ENCODE peak calls at places on chromosomes 1 and 21, in seven cellular contexts. One of them, this sample, is unnamed.
A peak's percentile ranks its signal among the peaks of the same experiment; 100 is the strongest.

GRCh38 chr1:199399996-199400714 is 627.4 kb upstream of the NR5A2 start:
- DNase-seq in CD8-positive, alpha-beta T cell: no peak
- DNase-seq in mucosa of descending colon: no peak
- DNase-seq in CD4-positive, CD25-positive, alpha-beta regulatory T cell: no peak
- DNase-seq in tibial nerve: no peak
- DNase-seq in bronchial epithelial cell: no peak
- DNase-seq in OCI-LY7: peak; percentile 1
- DNase-seq in this sample: no peak

GRCh38 chr1:221468556-221468955 is 273.3 kb downstream of the DUSP10 start:
- DNase-seq in CD8-positive, alpha-beta T cell: no peak
- DNase-seq in mucosa of descending colon: no peak
- DNase-seq in CD4-positive, CD25-positive, alpha-beta regulatory T cell: no peak
- DNase-seq in tibial nerve: no peak
- DNase-seq in bronchial epithelial cell: no peak
- DNase-seq in OCI-LY7: no peak
- DNase-seq in this sample: no peak

GRCh38 chr1:13812456-13813397 is 112.7 kb downstream of the PRDM2 start:
- DNase-seq in CD8-positive, alpha-beta T cell: no peak
- DNase-seq in mucosa of descending colon: no peak
- DNase-seq in CD4-positive, CD25-positive, alpha-beta regulatory T cell: no peak
- DNase-seq in tibial nerve: no peak
- DNase-seq in bronchial epithelial cell: peak; percentile 56
- DNase-seq in OCI-LY7: no peak
- DNase-seq in this sample: no peak

GRCh38 chr1:243979396-243979795 is 71.7 kb upstream of the ZBTB18 start:
- DNase-seq in CD8-positive, alpha-beta T cell: no peak
- DNase-seq in mucosa of descending colon: no peak
- DNase-seq in CD4-positive, CD25-positive, alpha-beta regulatory T cell: no peak
- DNase-seq in tibial nerve: no peak
- DNase-seq in bronchial epithelial cell: no peak
- DNase-seq in OCI-LY7: peak; percentile 1
- DNase-seq in this sample: no peak

GRCh38 chr1:30758785-30759380 is 1.3 kb upstream of the LAPTM5 start:
- DNase-seq in CD8-positive, alpha-beta T cell: no peak
- DNase-seq in mucosa of descending colon: no peak
- DNase-seq in CD4-positive, CD25-positive, alpha-beta regulatory T cell: no peak
- DNase-seq in tibial nerve: no peak
- DNase-seq in bronchial epithelial cell: peak; percentile 31
- DNase-seq in OCI-LY7: peak; percentile 63
- DNase-seq in this sample: no peak

GRCh38 chr21:42234026-42234425 is 15.1 kb downstream of the ABCG1 start:
- DNase-seq in CD8-positive, alpha-beta T cell: no peak
- DNase-seq in mucosa of descending colon: no peak
- DNase-seq in CD4-positive, CD25-positive, alpha-beta regulatory T cell: no peak
- DNase-seq in tibial nerve: no peak
- DNase-seq in bronchial epithelial cell: no peak
- DNase-seq in OCI-LY7: no peak
- DNase-seq in this sample: no peak

GRCh38 chr1:6498576-6499111 is 7.2 kb upstream of the PLEKHG5 start:
- DNase-seq in CD8-positive, alpha-beta T cell: peak; percentile 9
- DNase-seq in mucosa of descending colon: no peak
- DNase-seq in CD4-positive, CD25-positive, alpha-beta regulatory T cell: no peak
- DNase-seq in tibial nerve: no peak
- DNase-seq in bronchial epithelial cell: no peak
- DNase-seq in OCI-LY7: no peak
- DNase-seq in this sample: no peak

GRCh38 chr1:19456915-19457554 is 28.3 kb downstream of the CAPZB start:
- DNase-seq in CD8-positive, alpha-beta T cell: no peak
- DNase-seq in mucosa of descending colon: no peak
- DNase-seq in CD4-positive, CD25-positive, alpha-beta regulatory T cell: no peak
- DNase-seq in tibial nerve: no peak
- DNase-seq in bronchial epithelial cell: no peak
- DNase-seq in OCI-LY7: no peak
- DNase-seq in this sample: no peak

GRCh38 chr21:16587141-16587570 is 857.4 kb downstream of the USP25 start:
- DNase-seq in CD8-positive, alpha-beta T cell: peak; percentile 19
- DNase-seq in mucosa of descending colon: peak; percentile 75
- DNase-seq in CD4-positive, CD25-positive, alpha-beta regulatory T cell: no peak
- DNase-seq in tibial nerve: peak; percentile 30
- DNase-seq in bronchial epithelial cell: peak; percentile 85
- DNase-seq in OCI-LY7: no peak
- DNase-seq in this sample: peak; percentile 77

GRCh38 chr1:28439320-28439719 is 66.5 kb upstream of the RCC1 start:
- DNase-seq in CD8-positive, alpha-beta T cell: no peak
- DNase-seq in mucosa of descending colon: no peak
- DNase-seq in CD4-positive, CD25-positive, alpha-beta regulatory T cell: no peak
- DNase-seq in tibial nerve: no peak
- DNase-seq in bronchial epithelial cell: peak; percentile 56
- DNase-seq in OCI-LY7: no peak
- DNase-seq in this sample: no peak

GRCh38 chr1:109786107-109786470 is 22.4 kb upstream of the EPS8L3 start:
- DNase-seq in CD8-positive, alpha-beta T cell: no peak
- DNase-seq in mucosa of descending colon: no peak
- DNase-seq in CD4-positive, CD25-positive, alpha-beta regulatory T cell: no peak
- DNase-seq in tibial nerve: no peak
- DNase-seq in bronchial epithelial cell: no peak
- DNase-seq in OCI-LY7: no peak
- DNase-seq in this sample: no peak

GRCh38 chr1:109438798-109439297 is 12.6 kb upstream of the PSMA5 start:
- DNase-seq in CD8-positive, alpha-beta T cell: no peak
- DNase-seq in mucosa of descending colon: no peak
- DNase-seq in CD4-positive, CD25-positive, alpha-beta regulatory T cell: no peak
- DNase-seq in tibial nerve: no peak
- DNase-seq in bronchial epithelial cell: peak; percentile 76
- DNase-seq in OCI-LY7: no peak
- DNase-seq in this sample: peak; percentile 96

GRCh38 chr1:198848649-198849048 is 209.8 kb downstream of the PTPRC start:
- DNase-seq in CD8-positive, alpha-beta T cell: no peak
- DNase-seq in mucosa of descending colon: no peak
- DNase-seq in CD4-positive, CD25-positive, alpha-beta regulatory T cell: no peak
- DNase-seq in tibial nerve: no peak
- DNase-seq in bronchial epithelial cell: no peak
- DNase-seq in OCI-LY7: no peak
- DNase-seq in this sample: no peak

GRCh38 chr1:53909946-53910345 is 16.0 kb downstream of the DIO1 start:
- DNase-seq in CD8-positive, alpha-beta T cell: no peak
- DNase-seq in mucosa of descending colon: no peak
- DNase-seq in CD4-positive, CD25-positive, alpha-beta regulatory T cell: no peak
- DNase-seq in tibial nerve: no peak
- DNase-seq in bronchial epithelial cell: peak; percentile 52
- DNase-seq in OCI-LY7: no peak
- DNase-seq in this sample: no peak

GRCh38 chr1:31510304-31510703 is 66.0 kb upstream of the TINAGL1 start:
- DNase-seq in CD8-positive, alpha-beta T cell: no peak
- DNase-seq in mucosa of descending colon: no peak
- DNase-seq in CD4-positive, CD25-positive, alpha-beta regulatory T cell: no peak
- DNase-seq in tibial nerve: no peak
- DNase-seq in bronchial epithelial cell: no peak
- DNase-seq in OCI-LY7: no peak
- DNase-seq in this sample: no peak

GRCh38 chr1:188089461-188089860 is 1260.7 kb downstream of the PLA2G4A start:
- DNase-seq in CD8-positive, alpha-beta T cell: no peak
- DNase-seq in mucosa of descending colon: no peak
- DNase-seq in CD4-positive, CD25-positive, alpha-beta regulatory T cell: no peak
- DNase-seq in tibial nerve: no peak
- DNase-seq in bronchial epithelial cell: no peak
- DNase-seq in OCI-LY7: no peak
- DNase-seq in this sample: no peak

GRCh38 chr1:46084553-46085448 is 47.6 kb downstream of the PIK3R3 start:
- DNase-seq in CD8-positive, alpha-beta T cell: no peak
- DNase-seq in mucosa of descending colon: no peak
- DNase-seq in CD4-positive, CD25-positive, alpha-beta regulatory T cell: no peak
- DNase-seq in tibial nerve: no peak
- DNase-seq in bronchial epithelial cell: peak; percentile 73
- DNase-seq in OCI-LY7: no peak
- DNase-seq in this sample: no peak

GRCh38 chr21:44024895-44025353 is 12.8 kb downstream of the TRAPPC10 start:
- DNase-seq in CD8-positive, alpha-beta T cell: no peak
- DNase-seq in mucosa of descending colon: peak; percentile 28
- DNase-seq in CD4-positive, CD25-positive, alpha-beta regulatory T cell: no peak
- DNase-seq in tibial nerve: no peak
- DNase-seq in bronchial epithelial cell: peak; percentile 48
- DNase-seq in OCI-LY7: no peak
- DNase-seq in this sample: peak; percentile 72

GRCh38 chr1:45846931-45847330 is 43.5 kb downstream of the MAST2 start:
- DNase-seq in CD8-positive, alpha-beta T cell: no peak
- DNase-seq in mucosa of descending colon: no peak
- DNase-seq in CD4-positive, CD25-positive, alpha-beta regulatory T cell: no peak
- DNase-seq in tibial nerve: no peak
- DNase-seq in bronchial epithelial cell: no peak
- DNase-seq in OCI-LY7: no peak
- DNase-seq in this sample: peak; percentile 39

GRCh38 chr1:160177667-160178066 is 12.7 kb upstream of the CASQ1 start:
- DNase-seq in CD8-positive, alpha-beta T cell: no peak
- DNase-seq in mucosa of descending colon: no peak
- DNase-seq in CD4-positive, CD25-positive, alpha-beta regulatory T cell: no peak
- DNase-seq in tibial nerve: no peak
- DNase-seq in bronchial epithelial cell: no peak
- DNase-seq in OCI-LY7: no peak
- DNase-seq in this sample: no peak

DNA sequence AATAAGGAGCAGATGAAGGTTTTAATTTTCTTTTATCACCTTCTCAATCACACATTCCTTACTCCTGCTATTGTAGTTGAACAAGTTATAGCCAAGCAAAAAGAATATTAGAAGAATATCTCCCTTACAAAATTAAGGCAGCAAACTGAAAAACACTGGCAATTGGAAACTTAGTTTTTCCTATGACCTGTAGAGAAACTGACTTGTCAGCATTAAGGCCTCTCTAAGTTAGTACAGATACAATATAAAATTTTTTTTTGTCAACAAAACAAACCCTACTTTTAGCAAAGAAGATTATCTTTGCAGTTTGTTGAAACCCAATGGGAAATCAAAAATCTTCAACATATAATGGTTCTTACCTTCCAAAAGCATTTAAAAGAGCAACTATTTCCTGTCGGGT is 61.3 kb downstream of the ERO1B start:
- DNase-seq in CD8-positive, alpha-beta T cell: no peak
- DNase-seq in mucosa of descending colon: no peak
- DNase-seq in CD4-positive, CD25-positive, alpha-beta regulatory T cell: no peak
- DNase-seq in tibial nerve: no peak
- DNase-seq in bronchial epithelial cell: no peak
- DNase-seq in OCI-LY7: no peak
- DNase-seq in this sample: no peak
- H3K36me3 ChIP-seq in CD8-positive, alpha-beta T cell: no peaks in the 10 kb centered on the region
- H3K36me3 ChIP-seq in mucosa of descending colon: no peaks in the 10 kb centered on the region
- H3K36me3 ChIP-seq in CD4-positive, CD25-positive, alpha-beta regulatory T cell: peaks cover 34% of the 10 kb centered on the region
- H3K36me3 ChIP-seq in tibial nerve: no peaks in the 10 kb centered on the region
- H3K36me3 ChIP-seq in bronchial epithelial cell: no peaks in the 10 kb centered on the region
- H3K36me3 ChIP-seq in OCI-LY7: peaks cover 8% of the 10 kb centered on the region
- H3K36me3 ChIP-seq in this sample: no peaks in the 10 kb centered on the region

DNA sequence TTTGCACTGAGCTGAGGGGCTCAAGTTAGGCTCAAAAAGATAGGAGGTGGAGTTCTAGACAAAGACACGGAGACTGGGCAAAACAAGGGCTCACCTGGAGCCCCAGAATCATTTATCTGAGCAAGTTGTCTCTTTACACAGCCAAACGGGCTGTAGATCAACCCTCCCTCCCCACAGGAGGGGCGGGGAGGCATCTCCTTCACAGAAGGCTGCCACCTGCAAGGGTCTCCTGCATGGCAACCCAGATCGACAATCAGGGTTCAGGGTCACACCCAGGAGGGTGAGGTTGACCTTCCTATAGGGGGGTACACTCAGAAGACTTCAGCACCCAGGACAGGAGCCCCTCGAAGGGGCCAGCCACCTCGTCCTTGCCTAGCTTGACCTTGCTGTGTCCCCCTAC is 84.0 kb downstream of the CD247 start:
- DNase-seq in CD8-positive, alpha-beta T cell: no peak
- DNase-seq in mucosa of descending colon: no peak
- DNase-seq in CD4-positive, CD25-positive, alpha-beta regulatory T cell: no peak
- DNase-seq in tibial nerve: no peak
- DNase-seq in bronchial epithelial cell: no peak
- DNase-seq in OCI-LY7: no peak
- DNase-seq in this sample: no peak
- H3K36me3 ChIP-seq in CD8-positive, alpha-beta T cell: peaks cover 38% of the 10 kb centered on the region
- H3K36me3 ChIP-seq in mucosa of descending colon: no peaks in the 10 kb centered on the region
- H3K36me3 ChIP-seq in CD4-positive, CD25-positive, alpha-beta regulatory T cell: peaks cover 87% of the 10 kb centered on the region
- H3K36me3 ChIP-seq in tibial nerve: no peaks in the 10 kb centered on the region
- H3K36me3 ChIP-seq in bronchial epithelial cell: no peaks in the 10 kb centered on the region
- H3K36me3 ChIP-seq in OCI-LY7: no peaks in the 10 kb centered on the region
- H3K36me3 ChIP-seq in this sample: no peaks in the 10 kb centered on the region

DNA sequence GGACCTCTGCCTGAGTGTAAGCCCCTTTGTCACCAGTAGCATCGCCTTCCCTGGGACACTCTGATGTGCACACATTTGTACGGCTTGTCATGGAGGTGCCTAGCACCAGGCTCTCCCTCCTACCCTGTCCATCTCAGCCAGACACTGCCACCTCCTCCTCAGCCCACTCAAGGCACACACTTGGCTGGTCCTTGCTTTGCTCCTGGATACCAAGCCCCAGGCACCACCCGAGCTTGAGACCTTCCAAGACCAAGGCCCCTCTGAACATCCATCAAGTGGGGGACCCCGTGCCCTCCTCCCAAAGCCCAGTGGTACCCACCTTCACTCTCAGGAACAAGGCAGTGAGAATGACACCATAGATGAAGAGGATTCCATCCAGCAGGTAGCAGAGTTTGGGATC is 78.0 kb downstream of the CD247 start:
- DNase-seq in CD8-positive, alpha-beta T cell: no peak
- DNase-seq in mucosa of descending colon: no peak
- DNase-seq in CD4-positive, CD25-positive, alpha-beta regulatory T cell: no peak
- DNase-seq in tibial nerve: no peak
- DNase-seq in bronchial epithelial cell: no peak
- DNase-seq in OCI-LY7: no peak
- DNase-seq in this sample: no peak
- H3K36me3 ChIP-seq in CD8-positive, alpha-beta T cell: peaks cover 40% of the 10 kb centered on the region
- H3K36me3 ChIP-seq in mucosa of descending colon: no peaks in the 10 kb centered on the region
- H3K36me3 ChIP-seq in CD4-positive, CD25-positive, alpha-beta regulatory T cell: peaks cover 79% of the 10 kb centered on the region
- H3K36me3 ChIP-seq in tibial nerve: no peaks in the 10 kb centered on the region
- H3K36me3 ChIP-seq in bronchial epithelial cell: no peaks in the 10 kb centered on the region
- H3K36me3 ChIP-seq in OCI-LY7: no peaks in the 10 kb centered on the region
- H3K36me3 ChIP-seq in this sample: no peaks in the 10 kb centered on the region

DNA sequence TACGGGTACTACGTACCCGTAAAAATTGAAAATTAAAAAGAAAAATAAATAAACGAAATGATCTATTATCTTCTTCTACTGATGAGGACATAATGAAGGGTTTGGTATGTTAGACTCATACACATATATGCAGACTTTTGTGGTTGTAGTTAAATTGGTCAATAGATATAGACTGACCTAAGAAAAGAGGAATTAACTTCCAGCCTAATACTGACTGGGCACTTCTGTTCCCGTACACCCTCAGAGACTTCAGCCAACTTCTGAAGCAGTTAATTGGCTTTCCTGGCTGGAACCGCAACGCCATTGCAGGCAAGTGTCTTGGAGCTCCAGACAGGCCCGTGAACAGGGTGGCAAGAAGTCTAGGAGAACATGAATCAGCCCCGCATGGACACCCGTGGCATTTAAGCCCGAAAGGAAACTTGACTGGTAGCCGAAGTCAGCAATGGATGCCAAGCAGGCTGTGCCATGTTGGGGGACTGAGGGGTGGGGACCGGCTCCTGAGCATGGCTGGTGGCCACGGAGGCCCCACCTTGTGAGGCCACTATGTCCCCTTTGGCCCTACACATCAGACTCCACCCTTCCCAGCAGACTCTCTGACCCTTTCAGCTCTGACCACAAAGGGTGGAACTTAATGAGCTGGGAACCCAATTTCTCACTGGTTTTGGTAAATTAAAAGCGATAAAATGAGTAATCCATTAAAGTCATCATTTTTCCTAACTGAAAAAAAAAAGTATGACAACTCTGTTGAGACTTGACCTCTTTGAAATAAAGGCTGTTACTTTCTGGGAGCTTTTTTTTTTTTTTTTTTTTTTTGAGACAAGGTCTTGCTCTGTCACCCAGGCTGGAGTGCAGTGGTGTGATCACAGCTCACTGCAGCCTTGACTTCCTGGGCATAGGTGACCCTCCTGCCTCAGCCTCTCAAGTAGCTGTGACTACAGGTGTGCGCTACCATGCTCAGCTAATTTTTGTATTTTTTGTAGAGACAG is 54.2 kb downstream of the RUNX1 start:
- DNase-seq in CD8-positive, alpha-beta T cell: no peak
- DNase-seq in mucosa of descending colon: no peak
- DNase-seq in CD4-positive, CD25-positive, alpha-beta regulatory T cell: no peak
- DNase-seq in tibial nerve: no peak
- DNase-seq in bronchial epithelial cell: no peak
- DNase-seq in OCI-LY7: no peak
- DNase-seq in this sample: no peak
- H3K36me3 ChIP-seq in CD8-positive, alpha-beta T cell: no peaks in the 10 kb centered on the region
- H3K36me3 ChIP-seq in mucosa of descending colon: no peaks in the 10 kb centered on the region
- H3K36me3 ChIP-seq in CD4-positive, CD25-positive, alpha-beta regulatory T cell: peaks cover 11% of the 10 kb centered on the region
- H3K36me3 ChIP-seq in tibial nerve: no peaks in the 10 kb centered on the region
- H3K36me3 ChIP-seq in bronchial epithelial cell: no peaks in the 10 kb centered on the region
- H3K36me3 ChIP-seq in OCI-LY7: peaks cover 4% of the 10 kb centered on the region
- H3K36me3 ChIP-seq in this sample: no peaks in the 10 kb centered on the region